ENCODE peak calls at places on chromosome 10, in five cellular contexts. One of them, this sample, is unnamed.

GRCh38 chr10:49187950-49188761 is at the start of gene TMEM273:
- DNase-seq in activated CD4-positive, CD25-positive, alpha-beta regulatory T cell: no peak
- DNase-seq in stimulated activated CD4-positive, alpha-beta T cell treated with anti-CD3 and anti-CD28 coated beads, Interleukin-1b, Interleukin-23, amount 100 ng/mL, for 4 hours: no peak
- DNase-seq in OCI-M1: peak; percentile 89
- DNase-seq in MCF 10A: no peak
- DNase-seq in this sample: no peak

GRCh38 chr10:53253221-53253620 is 480.6 kb upstream of the MBL2 start:
- DNase-seq in activated CD4-positive, CD25-positive, alpha-beta regulatory T cell: no peak
- DNase-seq in stimulated activated CD4-positive, alpha-beta T cell treated with anti-CD3 and anti-CD28 coated beads, Interleukin-1b, Interleukin-23, amount 100 ng/mL, for 4 hours: no peak
- DNase-seq in OCI-M1: no peak
- DNase-seq in MCF 10A: no peak
- DNase-seq in this sample: no peak

GRCh38 chr10:99977916-99978315 is 31.8 kb downstream of the DNMBP start:
- DNase-seq in activated CD4-positive, CD25-positive, alpha-beta regulatory T cell: no peak
- DNase-seq in stimulated activated CD4-positive, alpha-beta T cell treated with anti-CD3 and anti-CD28 coated beads, Interleukin-1b, Interleukin-23, amount 100 ng/mL, for 4 hours: no peak
- DNase-seq in OCI-M1: no peak
- DNase-seq in MCF 10A: no peak
- DNase-seq in this sample: no peak

GRCh38 chr10:929965-930364 is 1.5 kb downstream of the LARP4B start:
- DNase-seq in activated CD4-positive, CD25-positive, alpha-beta regulatory T cell: no peak
- DNase-seq in stimulated activated CD4-positive, alpha-beta T cell treated with anti-CD3 and anti-CD28 coated beads, Interleukin-1b, Interleukin-23, amount 100 ng/mL, for 4 hours: no peak
- DNase-seq in OCI-M1: peak; percentile 63
- DNase-seq in MCF 10A: no peak
- DNase-seq in this sample: no peak

GRCh38 chr10:81928119-81928518 is 53.1 kb downstream of the NRG3 start:
- DNase-seq in activated CD4-positive, CD25-positive, alpha-beta regulatory T cell: no peak
- DNase-seq in stimulated activated CD4-positive, alpha-beta T cell treated with anti-CD3 and anti-CD28 coated beads, Interleukin-1b, Interleukin-23, amount 100 ng/mL, for 4 hours: no peak
- DNase-seq in OCI-M1: no peak
- DNase-seq in MCF 10A: no peak
- DNase-seq in this sample: no peak

GRCh38 chr10:76328348-76328747 is 896.9 kb downstream of the LRMDA start:
- DNase-seq in activated CD4-positive, CD25-positive, alpha-beta regulatory T cell: no peak
- DNase-seq in stimulated activated CD4-positive, alpha-beta T cell treated with anti-CD3 and anti-CD28 coated beads, Interleukin-1b, Interleukin-23, amount 100 ng/mL, for 4 hours: no peak
- DNase-seq in OCI-M1: no peak
- DNase-seq in MCF 10A: no peak
- DNase-seq in this sample: no peak

GRCh38 chr10:105464961-105465360 is 823.9 kb downstream of the SORCS3 start:
- DNase-seq in activated CD4-positive, CD25-positive, alpha-beta regulatory T cell: no peak
- DNase-seq in stimulated activated CD4-positive, alpha-beta T cell treated with anti-CD3 and anti-CD28 coated beads, Interleukin-1b, Interleukin-23, amount 100 ng/mL, for 4 hours: no peak
- DNase-seq in OCI-M1: no peak
- DNase-seq in MCF 10A: no peak
- DNase-seq in this sample: no peak

GRCh38 chr10:14414901-14415300 is 84.2 kb upstream of the FRMD4A start:
- DNase-seq in activated CD4-positive, CD25-positive, alpha-beta regulatory T cell: no peak
- DNase-seq in stimulated activated CD4-positive, alpha-beta T cell treated with anti-CD3 and anti-CD28 coated beads, Interleukin-1b, Interleukin-23, amount 100 ng/mL, for 4 hours: no peak
- DNase-seq in OCI-M1: no peak
- DNase-seq in MCF 10A: peak; percentile 6
- DNase-seq in this sample: no peak

GRCh38 chr10:72883861-72884260 is 9.7 kb upstream of the OIT3 start:
- DNase-seq in activated CD4-positive, CD25-positive, alpha-beta regulatory T cell: no peak
- DNase-seq in stimulated activated CD4-positive, alpha-beta T cell treated with anti-CD3 and anti-CD28 coated beads, Interleukin-1b, Interleukin-23, amount 100 ng/mL, for 4 hours: no peak
- DNase-seq in OCI-M1: no peak
- DNase-seq in MCF 10A: no peak
- DNase-seq in this sample: no peak

GRCh38 chr10:561721-562120 is 127.7 kb downstream of the DIP2C start:
- DNase-seq in activated CD4-positive, CD25-positive, alpha-beta regulatory T cell: no peak
- DNase-seq in stimulated activated CD4-positive, alpha-beta T cell treated with anti-CD3 and anti-CD28 coated beads, Interleukin-1b, Interleukin-23, amount 100 ng/mL, for 4 hours: no peak
- DNase-seq in OCI-M1: no peak
- DNase-seq in MCF 10A: no peak
- DNase-seq in this sample: no peak

GRCh38 chr10:94361161-94361794 is 1.5 kb downstream of the NOC3L start:
- DNase-seq in activated CD4-positive, CD25-positive, alpha-beta regulatory T cell: no peak
- DNase-seq in stimulated activated CD4-positive, alpha-beta T cell treated with anti-CD3 and anti-CD28 coated beads, Interleukin-1b, Interleukin-23, amount 100 ng/mL, for 4 hours: no peak
- DNase-seq in OCI-M1: peak; percentile 63
- DNase-seq in MCF 10A: peak; percentile 70
- DNase-seq in this sample: no peak

GRCh38 chr10:70551971-70552422 is 50.5 kb downstream of the PRF1 start:
- DNase-seq in activated CD4-positive, CD25-positive, alpha-beta regulatory T cell: no peak
- DNase-seq in stimulated activated CD4-positive, alpha-beta T cell treated with anti-CD3 and anti-CD28 coated beads, Interleukin-1b, Interleukin-23, amount 100 ng/mL, for 4 hours: no peak
- DNase-seq in OCI-M1: no peak
- DNase-seq in MCF 10A: no peak
- DNase-seq in this sample: no peak

GRCh38 chr10:133520193-133520738 is 6.9 kb upstream of the CYP2E1 start:
- DNase-seq in activated CD4-positive, CD25-positive, alpha-beta regulatory T cell: peak; percentile 91
- DNase-seq in stimulated activated CD4-positive, alpha-beta T cell treated with anti-CD3 and anti-CD28 coated beads, Interleukin-1b, Interleukin-23, amount 100 ng/mL, for 4 hours: peak; percentile 91
- DNase-seq in OCI-M1: peak; percentile 98
- DNase-seq in MCF 10A: peak; percentile 58
- DNase-seq in this sample: peak; percentile 74

GRCh38 chr10:17744395-17744841 is 7.6 kb upstream of the TMEM236 start:
- DNase-seq in activated CD4-positive, CD25-positive, alpha-beta regulatory T cell: no peak
- DNase-seq in stimulated activated CD4-positive, alpha-beta T cell treated with anti-CD3 and anti-CD28 coated beads, Interleukin-1b, Interleukin-23, amount 100 ng/mL, for 4 hours: no peak
- DNase-seq in OCI-M1: no peak
- DNase-seq in MCF 10A: no peak
- DNase-seq in this sample: no peak

GRCh38 chr10:35641430-35642015 is 573 bp downstream of the FZD8 start:
- DNase-seq in activated CD4-positive, CD25-positive, alpha-beta regulatory T cell: no peak
- DNase-seq in stimulated activated CD4-positive, alpha-beta T cell treated with anti-CD3 and anti-CD28 coated beads, Interleukin-1b, Interleukin-23, amount 100 ng/mL, for 4 hours: no peak
- DNase-seq in OCI-M1: no peak
- DNase-seq in MCF 10A: no peak
- DNase-seq in this sample: peak; percentile 14

GRCh38 chr10:3764626-3765375 is 20.2 kb downstream of the KLF6 start:
- DNase-seq in activated CD4-positive, CD25-positive, alpha-beta regulatory T cell: no peak
- DNase-seq in stimulated activated CD4-positive, alpha-beta T cell treated with anti-CD3 and anti-CD28 coated beads, Interleukin-1b, Interleukin-23, amount 100 ng/mL, for 4 hours: no peak
- DNase-seq in OCI-M1: peak; percentile 82
- DNase-seq in MCF 10A: no peak
- DNase-seq in this sample: no peak

GRCh38 chr10:46550076-46550790 is 6.2 kb downstream of the GPRIN2 start:
- DNase-seq in activated CD4-positive, CD25-positive, alpha-beta regulatory T cell: no peak
- DNase-seq in stimulated activated CD4-positive, alpha-beta T cell treated with anti-CD3 and anti-CD28 coated beads, Interleukin-1b, Interleukin-23, amount 100 ng/mL, for 4 hours: no peak
- DNase-seq in OCI-M1: no peak
- DNase-seq in MCF 10A: no peak
- DNase-seq in this sample: no peak

GRCh38 chr10:51468424-51468823 is 231.0 kb downstream of the CSTF2T start:
- DNase-seq in activated CD4-positive, CD25-positive, alpha-beta regulatory T cell: no peak
- DNase-seq in stimulated activated CD4-positive, alpha-beta T cell treated with anti-CD3 and anti-CD28 coated beads, Interleukin-1b, Interleukin-23, amount 100 ng/mL, for 4 hours: no peak
- DNase-seq in OCI-M1: no peak
- DNase-seq in MCF 10A: no peak
- DNase-seq in this sample: no peak

GRCh38 chr10:34801066-34801738 is 13.9 kb downstream of the PARD3 start:
- DNase-seq in activated CD4-positive, CD25-positive, alpha-beta regulatory T cell: no peak
- DNase-seq in stimulated activated CD4-positive, alpha-beta T cell treated with anti-CD3 and anti-CD28 coated beads, Interleukin-1b, Interleukin-23, amount 100 ng/mL, for 4 hours: no peak
- DNase-seq in OCI-M1: no peak
- DNase-seq in MCF 10A: peak; percentile 40
- DNase-seq in this sample: no peak

GRCh38 chr10:97350138-97350537 is 15.6 kb upstream of the FRAT2 start:
- DNase-seq in activated CD4-positive, CD25-positive, alpha-beta regulatory T cell: no peak
- DNase-seq in stimulated activated CD4-positive, alpha-beta T cell treated with anti-CD3 and anti-CD28 coated beads, Interleukin-1b, Interleukin-23, amount 100 ng/mL, for 4 hours: no peak
- DNase-seq in OCI-M1: no peak
- DNase-seq in MCF 10A: no peak
- DNase-seq in this sample: no peak

GRCh38 chr10:116127296-116127695 is 145.7 kb downstream of the GFRA1 start:
- DNase-seq in activated CD4-positive, CD25-positive, alpha-beta regulatory T cell: no peak
- DNase-seq in stimulated activated CD4-positive, alpha-beta T cell treated with anti-CD3 and anti-CD28 coated beads, Interleukin-1b, Interleukin-23, amount 100 ng/mL, for 4 hours: no peak
- DNase-seq in OCI-M1: no peak
- DNase-seq in MCF 10A: no peak
- DNase-seq in this sample: no peak

GRCh38 chr10:83819609-83820008 is 319.7 kb upstream of the GHITM start:
- DNase-seq in activated CD4-positive, CD25-positive, alpha-beta regulatory T cell: no peak
- DNase-seq in stimulated activated CD4-positive, alpha-beta T cell treated with anti-CD3 and anti-CD28 coated beads, Interleukin-1b, Interleukin-23, amount 100 ng/mL, for 4 hours: no peak
- DNase-seq in OCI-M1: no peak
- DNase-seq in MCF 10A: no peak
- DNase-seq in this sample: no peak

GRCh38 chr10:32004161-32004591 is 52.0 kb downstream of the KIF5B start:
- DNase-seq in activated CD4-positive, CD25-positive, alpha-beta regulatory T cell: no peak
- DNase-seq in stimulated activated CD4-positive, alpha-beta T cell treated with anti-CD3 and anti-CD28 coated beads, Interleukin-1b, Interleukin-23, amount 100 ng/mL, for 4 hours: no peak
- DNase-seq in OCI-M1: peak; percentile 26
- DNase-seq in MCF 10A: no peak
- DNase-seq in this sample: no peak

GRCh38 chr10:89655722-89656121 is 10.7 kb upstream of the PANK1 start:
- DNase-seq in activated CD4-positive, CD25-positive, alpha-beta regulatory T cell: no peak
- DNase-seq in stimulated activated CD4-positive, alpha-beta T cell treated with anti-CD3 and anti-CD28 coated beads, Interleukin-1b, Interleukin-23, amount 100 ng/mL, for 4 hours: no peak
- DNase-seq in OCI-M1: no peak
- DNase-seq in MCF 10A: no peak
- DNase-seq in this sample: no peak

This sample was measured in activated gamma-delta T cell.